ENCODE peak calls at places on chromosomes 4 and X, in nine cellular contexts. V, H, P, K, U, Z, S, Q and I are unnamed samples.

GRCh38 chr4:22762548-22762947 is 69.8 kb downstream of the GBA3 start:
- DNase-seq in V (no peak), H (no peak), P (no peak), K (no peak), U (no peak), Z (no peak), S (no peak), Q (no peak), I (no peak)

GRCh38 chr4:98778206-98778605 is 119.8 kb upstream of the TSPAN5 start:
- DNase-seq in V (no peak), H (no peak), P (peak), K (no peak), U (no peak), Z (no peak), S (no peak), Q (peak), I (no peak)

GRCh38 chr4:93827272-93827947 is 1.1 kb upstream of the ATOH1 start:
- DNase-seq in V (no peak), H (peak), P (no peak), K (no peak), U (no peak), Z (no peak), S (no peak), Q (no peak), I (peak)

GRCh38 chr4:2468464-2469191 is at the start of gene RNF4:
- DNase-seq in V (peak), H (peak), P (peak), K (peak), U (peak), Z (peak), S (peak), Q (peak), I (peak)

GRCh38 chr4:129335263-129335662 is 239.3 kb downstream of the C4orf33 start:
- DNase-seq in V (no peak), H (no peak), P (no peak), K (no peak), U (no peak), Z (no peak), S (no peak), Q (no peak), I (no peak)

GRCh38 chr4:184816962-184817361 is 8.8 kb downstream of the ACSL1 start:
- DNase-seq in V (no peak), H (no peak), P (no peak), K (no peak), U (no peak), Z (no peak), S (no peak), Q (no peak), I (no peak)

GRCh38 chr4:122861544-122861943 is 34.9 kb downstream of the FGF2 start:
- DNase-seq in V (no peak), H (no peak), P (no peak), K (no peak), U (no peak), Z (no peak), S (no peak), Q (no peak), I (no peak)

GRCh38 chr4:44553143-44553542 is 98.3 kb downstream of the YIPF7 start:
- DNase-seq in V (no peak), H (no peak), P (no peak), K (no peak), U (no peak), Z (no peak), S (no peak), Q (no peak), I (no peak)

GRCh38 chr4:161350946-161351345 is 812.9 kb downstream of the FSTL5 start:
- DNase-seq in V (no peak), H (no peak), P (no peak), K (no peak), U (no peak), Z (no peak), S (no peak), Q (no peak), I (no peak)

GRCh38 chr4:45363931-45364330 is 637.6 kb upstream of the GNPDA2 start:
- DNase-seq in V (no peak), H (no peak), P (no peak), K (no peak), U (no peak), Z (no peak), S (no peak), Q (no peak), I (no peak)

GRCh38 chrX:13396887-13397286 is 77.0 kb upstream of the ATXN3L start:
- DNase-seq in V (no peak), H (no peak), P (peak), K (no peak), U (no peak), Z (no peak), S (no peak), Q (peak), I (no peak)

GRCh38 chr4:150358691-150359090 is 223.3 kb upstream of the MAB21L2 start:
- DNase-seq in V (no peak), H (no peak), P (no peak), K (no peak), U (no peak), Z (no peak), S (no peak), Q (no peak), I (no peak)

GRCh38 chr4:56530269-56531148 is 24.9 kb downstream of the ARL9 start:
- DNase-seq in V (peak), H (peak), P (peak), K (peak), U (peak), Z (peak), S (peak), Q (peak), I (peak)

GRCh38 chrX:10628906-10629305 is 8.5 kb upstream of the MID1 start:
- DNase-seq in V (no peak), H (no peak), P (peak), K (no peak), U (no peak), Z (no peak), S (no peak), Q (peak), I (no peak)

GRCh38 chr4:99564921-99565320 is 1.1 kb upstream of the TRMT10A start:
- DNase-seq in V (no peak), H (no peak), P (no peak), K (no peak), U (no peak), Z (no peak), S (no peak), Q (no peak), I (no peak)

GRCh38 chr4:125735107-125735506 is 420.4 kb downstream of the FAT4 start:
- DNase-seq in V (no peak), H (no peak), P (peak), K (no peak), U (no peak), Z (no peak), S (no peak), Q (peak), I (no peak)

GRCh38 chrX:16718824-16719333 is 533 bp upstream of the SYAP1 start:
- DNase-seq in V (no peak), H (no peak), P (no peak), K (no peak), U (no peak), Z (no peak), S (no peak), Q (no peak), I (no peak)

GRCh38 chrX:120022763-120023162 is 54.7 kb downstream of the RHOXF2B start:
- DNase-seq in V (no peak), H (no peak), P (no peak), K (no peak), U (no peak), Z (no peak), S (no peak), Q (no peak), I (no peak)

GRCh38 chr4:139419388-139419914 is 34.5 kb upstream of the RAB33B start:
- DNase-seq in V (peak), H (peak), P (peak), K (no peak), U (no peak), Z (peak), S (no peak), Q (peak), I (no peak)